ENCODE peak calls at places on chromosomes 3 and 15, in four cellular contexts. One of them, this sample, is unnamed.

GRCh38 chr3:47890037-47890831 is 87.3 kb downstream of the DHX30 start:
- DNase-seq in lung: no peak
- DNase-seq in tibial artery: no peak
- DNase-seq in thyroid gland: no peak
- DNase-seq in this sample: no peak

GRCh38 chr15:96693990-96694517 is 363.6 kb downstream of the NR2F2 start:
- DNase-seq in tibial artery: no peak
- DNase-seq in lung: no peak
- DNase-seq in thyroid gland: no peak
- DNase-seq in this sample: no peak

GRCh38 chr3:40267940-40268707 is 41.4 kb upstream of the EIF1B start:
- DNase-seq in lung: no peak
- DNase-seq in thyroid gland: no peak
- DNase-seq in tibial artery: no peak
- DNase-seq in this sample: no peak

GRCh38 chr15:62035256-62035908 is 24.9 kb downstream of the VPS13C start:
- DNase-seq in tibial artery: no peak
- DNase-seq in lung: no peak
- DNase-seq in thyroid gland: no peak
- DNase-seq in this sample: no peak

GRCh38 chr15:36756707-36757106 is 177.3 kb downstream of the CDIN1 start:
- DNase-seq in tibial artery: no peak
- DNase-seq in lung: no peak
- DNase-seq in thyroid gland: no peak
- DNase-seq in this sample: no peak

GRCh38 chr15:66269326-66270090 is 16.0 kb upstream of the MEGF11 start:
- DNase-seq in thyroid gland: no peak
- DNase-seq in tibial artery: no peak
- DNase-seq in lung: no peak
- DNase-seq in this sample: no peak

GRCh38 chr3:196971094-196971698 is 2.6 kb upstream of the PIGZ start:
- DNase-seq in thyroid gland: no peak
- DNase-seq in lung: no peak
- DNase-seq in tibial artery: no peak
- DNase-seq in this sample: no peak

GRCh38 chr15:81411969-81412633 is 38.1 kb upstream of the TMC3 start:
- DNase-seq in thyroid gland: no peak
- DNase-seq in lung: no peak
- DNase-seq in tibial artery: no peak
- DNase-seq in this sample: no peak

GRCh38 chr3:126537730-126538281 is 13.9 kb downstream of the CHST13 start:
- DNase-seq in thyroid gland: no peak
- DNase-seq in lung: no peak
- DNase-seq in tibial artery: peak; percentile 54
- DNase-seq in this sample: no peak

GRCh38 chr3:194276768-194277546 is 74.2 kb downstream of the CPN2 start:
- DNase-seq in tibial artery: peak; percentile 91
- DNase-seq in lung: no peak
- DNase-seq in thyroid gland: peak; percentile 78
- DNase-seq in this sample: peak; percentile 57

GRCh38 chr15:64699767-64700388 is 75.5 kb downstream of the RBPMS2 start:
- DNase-seq in thyroid gland: peak; percentile 84
- DNase-seq in tibial artery: peak; percentile 77
- DNase-seq in lung: peak; percentile 65
- DNase-seq in this sample: no peak

GRCh38 chr3:71478568-71478967 is 105.0 kb downstream of the FOXP1 start:
- DNase-seq in lung: no peak
- DNase-seq in thyroid gland: no peak
- DNase-seq in tibial artery: no peak
- DNase-seq in this sample: no peak

GRCh38 chr15:58330468-58330793 is 101.4 kb upstream of the LIPC start:
- DNase-seq in tibial artery: no peak
- DNase-seq in lung: no peak
- DNase-seq in thyroid gland: no peak
- DNase-seq in this sample: no peak

GRCh38 chr3:129445472-129445871 is 5.4 kb downstream of the IFT122 start:
- DNase-seq in lung: no peak
- DNase-seq in thyroid gland: no peak
- DNase-seq in tibial artery: no peak
- DNase-seq in this sample: no peak

GRCh38 chr3:158748237-158748828 is 16.1 kb upstream of the RARRES1 start:
- DNase-seq in thyroid gland: peak; percentile 25
- DNase-seq in lung: no peak
- DNase-seq in tibial artery: peak; percentile 74
- DNase-seq in this sample: no peak

GRCh38 chr15:36951747-36952247 is 148.6 kb downstream of the MEIS2 start:
- DNase-seq in tibial artery: no peak
- DNase-seq in thyroid gland: no peak
- DNase-seq in lung: no peak
- DNase-seq in this sample: no peak

GRCh38 chr3:4687167-4687566 is 194.0 kb downstream of the ITPR1 start:
- DNase-seq in thyroid gland: no peak
- DNase-seq in tibial artery: no peak
- DNase-seq in lung: peak; percentile 35
- DNase-seq in this sample: no peak

GRCh38 chr3:139564290-139564861 is 24.8 kb upstream of the RBP1 start:
- DNase-seq in lung: no peak
- DNase-seq in thyroid gland: no peak
- DNase-seq in tibial artery: no peak
- DNase-seq in this sample: no peak

GRCh38 chr15:42353061-42353460 is 6.2 kb upstream of the CAPN3 start:
- DNase-seq in lung: no peak
- DNase-seq in thyroid gland: no peak
- DNase-seq in tibial artery: no peak
- DNase-seq in this sample: no peak

GRCh38 chr3:146903927-146904326 is 298.8 kb upstream of the PLSCR5 start:
- DNase-seq in thyroid gland: no peak
- DNase-seq in lung: no peak
- DNase-seq in tibial artery: no peak
- DNase-seq in this sample: no peak

GRCh38 chr3:21893250-21893649 is 142.2 kb upstream of the ZNF385D start:
- DNase-seq in lung: no peak
- DNase-seq in tibial artery: no peak
- DNase-seq in thyroid gland: no peak
- DNase-seq in this sample: no peak

GRCh38 chr3:112293368-112294321 is at the start of gene SLC9C1:
- DNase-seq in thyroid gland: peak; percentile 28
- DNase-seq in tibial artery: no peak
- DNase-seq in lung: no peak
- DNase-seq in this sample: peak; percentile 54

GRCh38 chr3:194596906-194597305 is 36.3 kb downstream of the TMEM44 start:
- DNase-seq in tibial artery: no peak
- DNase-seq in lung: no peak
- DNase-seq in thyroid gland: no peak
- DNase-seq in this sample: no peak

GRCh38 chr15:61130945-61131597 is 98.0 kb downstream of the RORA start:
- DNase-seq in lung: no peak
- DNase-seq in tibial artery: no peak
- DNase-seq in thyroid gland: peak; percentile 19
- DNase-seq in this sample: no peak

GRCh38 chr15:20356444-20357138 is 185.0 kb downstream of the GOLGA6L6 start:
- DNase-seq in tibial artery: peak; percentile 66
- DNase-seq in thyroid gland: peak; percentile 43
- DNase-seq in lung: peak; percentile 75
- DNase-seq in this sample: peak; percentile 15

GRCh38 chr15:69980311-69981059 is 117.2 kb downstream of the TLE3 start:
- DNase-seq in thyroid gland: no peak
- DNase-seq in tibial artery: no peak
- DNase-seq in lung: no peak
- DNase-seq in this sample: no peak

GRCh38 chr3:102712896-102713295 is 278.1 kb downstream of the ZPLD1 start:
- DNase-seq in lung: no peak
- DNase-seq in tibial artery: no peak
- DNase-seq in thyroid gland: no peak
- DNase-seq in this sample: no peak

GRCh38 chr15:63107895-63108546 is 13.6 kb upstream of the LACTB start:
- DNase-seq in tibial artery: peak; percentile 75
- DNase-seq in thyroid gland: no peak
- DNase-seq in lung: peak; percentile 49
- DNase-seq in this sample: no peak

GRCh38 chr15:67801926-67802914 is 23.1 kb upstream of the SKOR1 start:
- DNase-seq in thyroid gland: no peak
- DNase-seq in lung: no peak
- DNase-seq in tibial artery: no peak
- DNase-seq in this sample: no peak

GRCh38 chr15:77010842-77011241 is 15.9 kb downstream of the PSTPIP1 start:
- DNase-seq in tibial artery: no peak
- DNase-seq in lung: no peak
- DNase-seq in thyroid gland: no peak
- DNase-seq in this sample: no peak

GRCh38 chr3:30341079-30341478 is 265.3 kb upstream of the TGFBR2 start:
- DNase-seq in thyroid gland: no peak
- DNase-seq in tibial artery: no peak
- DNase-seq in lung: no peak
- DNase-seq in this sample: no peak
- H3K4me1 ChIP-seq in thyroid gland: no peaks in the 10 kb centered on the region
- H3K4me1 ChIP-seq in tibial artery: peaks cover 6% of the 10 kb centered on the region
- H3K4me1 ChIP-seq in lung: no peaks in the 10 kb centered on the region
- H3K4me1 ChIP-seq in this sample: no peaks in the 10 kb centered on the region

GRCh38 chr15:83066034-83066760 is 855 bp downstream of the BTBD1 start:
- DNase-seq in lung: no peak
- DNase-seq in tibial artery: no peak
- DNase-seq in thyroid gland: peak; percentile 49
- DNase-seq in this sample: peak; percentile 17
- H3K27ac ChIP-seq in lung: peak overlapping the region; percentile 94
- H3K27ac ChIP-seq in tibial artery: peak overlapping the region; percentile 85
- H3K27ac ChIP-seq in thyroid gland: peak overlapping the region; percentile 97
- H3K27ac ChIP-seq in this sample: peak overlapping the region; percentile 93

DNA sequence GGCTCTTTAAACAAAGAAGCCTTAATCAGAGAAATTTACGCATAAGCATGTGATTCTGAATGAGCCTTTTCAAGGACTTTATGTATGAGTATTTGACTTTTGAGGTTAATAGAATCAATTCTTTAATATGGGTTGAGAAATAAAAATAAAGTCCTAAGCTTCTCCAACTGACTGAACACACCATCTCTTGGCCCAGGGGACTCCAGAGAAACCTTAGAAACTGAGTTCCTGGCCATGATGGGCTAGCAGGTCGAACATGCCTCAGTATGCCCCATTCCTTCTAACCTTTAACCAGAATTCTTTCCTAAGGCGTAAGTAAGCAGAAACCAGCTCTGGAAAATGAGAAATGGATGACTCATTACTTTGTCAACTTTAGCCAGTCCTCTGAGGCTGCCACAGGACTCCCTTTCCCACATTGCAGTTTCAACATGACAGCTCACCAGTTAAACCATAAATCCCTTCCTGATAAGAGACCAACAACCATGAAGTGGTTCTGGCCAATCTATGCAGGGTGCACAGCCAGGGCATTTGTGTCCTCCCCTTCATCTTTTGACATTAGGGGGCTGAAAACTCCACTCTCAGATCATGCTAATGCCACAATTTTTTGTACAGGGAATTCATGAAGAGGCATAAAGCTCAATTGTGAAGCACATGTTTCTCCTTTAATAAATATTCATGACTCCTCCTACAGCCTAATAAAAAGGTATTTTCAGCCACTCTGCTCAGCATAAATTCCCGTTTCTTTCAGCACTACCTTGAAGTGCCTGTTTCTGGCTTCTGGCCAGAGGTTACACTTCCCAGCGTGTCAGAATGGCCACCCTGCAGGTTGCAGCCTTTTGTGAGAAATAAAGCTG is 33.3 kb downstream of the TM4SF18 start:
- DNase-seq in thyroid gland: peak; percentile 71
- DNase-seq in tibial artery: peak; percentile 71
- DNase-seq in lung: peak; percentile 53
- DNase-seq in this sample: peak; percentile 27
- H3K4me3 ChIP-seq in thyroid gland: no peak overlapping the region
- H3K4me3 ChIP-seq in tibial artery: no peak overlapping the region
- H3K4me3 ChIP-seq in lung: no peak overlapping the region
- H3K4me3 ChIP-seq in this sample: no peak overlapping the region

DNA sequence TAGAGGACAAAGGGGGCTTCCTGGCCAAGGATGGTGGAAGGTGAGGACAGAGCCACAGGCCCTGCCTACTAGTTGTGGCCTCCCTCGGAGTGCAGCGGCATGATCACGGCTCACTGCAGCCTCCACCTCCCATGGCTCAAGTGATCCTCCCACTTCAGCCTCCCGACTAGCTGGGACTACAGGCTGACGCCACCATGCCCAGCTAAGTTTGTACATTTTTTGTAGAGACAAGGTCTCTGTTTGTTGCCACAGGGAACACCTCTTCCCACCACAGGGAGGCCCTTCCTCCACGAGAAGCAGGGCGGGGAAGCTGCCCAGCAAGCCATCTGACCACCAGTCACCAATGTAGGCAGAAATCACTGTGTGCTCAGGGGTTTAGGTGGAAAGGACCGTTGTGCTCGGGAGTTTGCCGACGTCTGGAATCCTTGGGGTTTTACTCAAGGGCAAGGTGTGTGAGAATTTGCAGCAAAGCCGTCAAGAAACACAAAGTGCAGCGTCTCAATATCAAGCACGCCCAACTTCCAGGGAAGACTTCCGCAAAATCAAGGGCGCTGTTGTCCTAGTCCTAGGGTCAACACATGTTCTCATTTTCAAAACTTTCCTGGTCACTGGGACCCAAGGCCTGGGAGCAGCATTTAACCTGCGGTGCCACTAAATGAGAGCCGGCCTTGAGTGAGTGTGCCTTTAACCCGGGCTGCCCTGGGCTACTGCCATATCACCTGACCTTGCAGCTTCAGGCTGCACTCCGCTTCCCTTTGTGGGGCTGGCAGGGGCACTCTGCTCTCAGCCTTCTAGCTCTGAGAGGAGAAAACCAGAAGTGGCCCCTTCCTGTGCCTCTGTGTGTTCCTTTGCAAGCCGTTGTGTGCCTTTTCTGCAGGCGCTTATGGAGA is 65.7 kb downstream of the SLC12A8 start:
- DNase-seq in lung: no peak
- DNase-seq in tibial artery: no peak
- DNase-seq in thyroid gland: peak; percentile 81
- DNase-seq in this sample: no peak
- H3K4me1 ChIP-seq in lung: peaks cover 42% of the 10 kb centered on the region
- H3K4me1 ChIP-seq in tibial artery: peaks cover 50% of the 10 kb centered on the region
- H3K4me1 ChIP-seq in thyroid gland: peaks cover 86% of the 10 kb centered on the region
- H3K4me1 ChIP-seq in this sample: no peaks in the 10 kb centered on the region